ENCODE peak calls at places on chromosomes 2 and 18, in four cellular contexts. E, Q, D and L are unnamed samples.

GRCh38 chr18:48374423-48375149 is 34.6 kb downstream of the ZBTB7C start:
- DNase-seq in E (no peak), Q (no peak), D (no peak), L (no peak)

GRCh38 chr2:214076527-214076926 is 334.3 kb upstream of the VWC2L start:
- DNase-seq in E (no peak), Q (no peak), D (no peak), L (no peak)

GRCh38 chr18:49907346-49907929 is 94.1 kb upstream of the ACAA2 start:
- DNase-seq in E (no peak), Q (peak; percentile 48), D (no peak), L (no peak)

GRCh38 chr2:179186126-179186525 is 78.5 kb downstream of the SESTD1 start:
- DNase-seq in E (no peak), Q (no peak), D (no peak), L (no peak)

GRCh38 chr2:217964658-217965161 is 38.1 kb downstream of the TNS1 start:
- DNase-seq in E (no peak), Q (no peak), D (no peak), L (no peak)

GRCh38 chr2:144406111-144406788 is 113.7 kb downstream of the ZEB2 start:
- DNase-seq in E (no peak), Q (no peak), D (no peak), L (no peak)

GRCh38 chr2:226213717-226214116 is 585.9 kb downstream of the IRS1 start:
- DNase-seq in E (no peak), Q (peak; percentile 28), D (no peak), L (no peak)

GRCh38 chr2:151260492-151261239 is 997 bp downstream of the RBM43 start:
- DNase-seq in E (no peak), Q (peak; percentile 4), D (no peak), L (peak; percentile 24)

GRCh38 chr18:61388010-61388409 is 54.8 kb downstream of the CDH20 start:
- DNase-seq in E (no peak), Q (no peak), D (no peak), L (no peak)

GRCh38 chr2:205685314-205686230 is 3.3 kb downstream of the NRP2 start:
- DNase-seq in E (no peak), Q (peak; percentile 83), D (peak; percentile 44), L (no peak)

GRCh38 chr18:21134895-21135294 is 23.3 kb upstream of the ROCK1 start:
- DNase-seq in E (no peak), Q (peak; percentile 38), D (no peak), L (no peak)

GRCh38 chr2:47208852-47209606 is 53.9 kb upstream of the STPG4 start:
- DNase-seq in E (no peak), Q (peak; percentile 69), D (no peak), L (no peak)

GRCh38 chr2:3454802-3455201 is 64.5 kb downstream of the ADI1 start:
- DNase-seq in E (no peak), Q (no peak), D (no peak), L (no peak)

GRCh38 chr2:97348841-97349240 is 235.9 kb downstream of the ANKRD36 start:
- DNase-seq in E (no peak), Q (no peak), D (no peak), L (no peak)

GRCh38 chr2:225570000-225570399 is 170.5 kb downstream of the NYAP2 start:
- DNase-seq in E (no peak), Q (no peak), D (no peak), L (no peak)

GRCh38 chr2:205806126-205806905 is 124.0 kb downstream of the NRP2 start:
- DNase-seq in E (no peak), Q (no peak), D (no peak), L (no peak)

GRCh38 chr2:177322801-177323261 is 58.3 kb upstream of the NFE2L2 start:
- DNase-seq in E (no peak), Q (peak; percentile 88), D (no peak), L (no peak)

GRCh38 chr2:150271952-150272351 is 215.5 kb downstream of the RND3 start:
- DNase-seq in E (no peak), Q (peak; percentile 25), D (no peak), L (no peak)

GRCh38 chr2:65055427-65056214 is 595 bp upstream of the CEP68 start:
- DNase-seq in E (no peak), Q (no peak), D (no peak), L (no peak)

GRCh38 chr2:163610817-163611556 is 124.8 kb downstream of the FIGN start:
- DNase-seq in E (no peak), Q (no peak), D (peak; percentile 14), L (no peak)

GRCh38 chr2:207126724-207127314 is 38.9 kb downstream of the KLF7 start:
- DNase-seq in E (no peak), Q (peak; percentile 48), D (no peak), L (no peak)

GRCh38 chr2:182650704-182651103 is 65.4 kb upstream of the DNAJC10 start:
- DNase-seq in E (no peak), Q (peak; percentile 66), D (no peak), L (peak; percentile 15)

GRCh38 chr2:189092936-189093335 is 86.6 kb downstream of the COL5A2 start:
- DNase-seq in E (no peak), Q (no peak), D (no peak), L (no peak)

GRCh38 chr2:149418065-149418464 is 87.7 kb downstream of the LYPD6 start:
- DNase-seq in E (no peak), Q (no peak), D (no peak), L (no peak)

GRCh38 chr2:240249423-240250149 is 109.1 kb upstream of the OTOS start:
- DNase-seq in E (peak; percentile 47), Q (no peak), D (no peak), L (no peak)

GRCh38 chr2:230282936-230283335 is 44.1 kb upstream of the SP140L start:
- DNase-seq in E (no peak), Q (no peak), D (no peak), L (no peak)

GRCh38 chr2:163319006-163319405 is 416.8 kb downstream of the FIGN start:
- DNase-seq in E (no peak), Q (peak; percentile 57), D (no peak), L (no peak)

GRCh38 chr2:180872256-180872655 is 108.1 kb upstream of the UBE2E3 start:
- DNase-seq in E (no peak), Q (no peak), D (no peak), L (no peak)

GRCh38 chr18:24989760-24990547 is 362.0 kb downstream of the ZNF521 start:
- DNase-seq in E (no peak), Q (no peak), D (no peak), L (no peak)
- TF ChIP-seq CTCF in E (no peak), Q (no peak), D (no peak), L (no peak)

GRCh38 chr18:47260138-47260923 is 8.9 kb upstream of the SKOR2 start:
- DNase-seq in E (peak; percentile 78), Q (peak; percentile 42), D (peak; percentile 90), L (no peak)
- TF ChIP-seq CTCF in E (no peak), Q (no peak), D (no peak), L (no peak)

GRCh38 chr18:55475467-55475866 is 112.5 kb downstream of the TCF4 start:
- DNase-seq in E (no peak), Q (no peak), D (no peak), L (no peak)

GRCh38 chr18:55478301-55478660 is 109.7 kb downstream of the TCF4 start:
- DNase-seq in E (no peak), Q (no peak), D (no peak), L (no peak)

GRCh38 chr18:55479656-55480420 is 108.2 kb downstream of the TCF4 start:
- DNase-seq in E (no peak), Q (no peak), D (no peak), L (no peak)

GRCh38 chr18:55475916-55476315 is 112.1 kb downstream of the TCF4 start:
- DNase-seq in E (no peak), Q (no peak), D (no peak), L (no peak)

GRCh38 chr18:55477537-55478300 is 110.3 kb downstream of the TCF4 start:
- DNase-seq in E (no peak), Q (peak; percentile 61), D (no peak), L (no peak)
- TF ChIP-seq CTCF in E (no peak), Q (no peak), D (no peak), L (no peak)

GRCh38 chr2:187581125-187581896 is 27.1 kb upstream of the TFPI start:
- DNase-seq in E (peak; percentile 44), Q (peak; percentile 77), D (peak; percentile 52), L (no peak)
- TF ChIP-seq CTCF in E (peak; percentile 84), Q (peak; percentile 76), D (peak; percentile 97), L (peak; percentile 67)

GRCh38 chr18:68847219-68847860 is 49.5 kb downstream of the CCDC102B start:
- DNase-seq in E (no peak), Q (peak; percentile 25), D (no peak), L (peak; percentile 1)

GRCh38 chr18:68840554-68841263 is 42.8 kb downstream of the CCDC102B start:
- DNase-seq in E (no peak), Q (peak; percentile 95), D (no peak), L (no peak)

GRCh38 chr18:68841301-68841700 is 43.4 kb downstream of the CCDC102B start:
- DNase-seq in E (no peak), Q (peak; percentile 70), D (no peak), L (no peak)

GRCh38 chr18:68839701-68840100 is 41.8 kb downstream of the CCDC102B start:
- DNase-seq in E (no peak), Q (peak; percentile 23), D (no peak), L (no peak)

DNA sequence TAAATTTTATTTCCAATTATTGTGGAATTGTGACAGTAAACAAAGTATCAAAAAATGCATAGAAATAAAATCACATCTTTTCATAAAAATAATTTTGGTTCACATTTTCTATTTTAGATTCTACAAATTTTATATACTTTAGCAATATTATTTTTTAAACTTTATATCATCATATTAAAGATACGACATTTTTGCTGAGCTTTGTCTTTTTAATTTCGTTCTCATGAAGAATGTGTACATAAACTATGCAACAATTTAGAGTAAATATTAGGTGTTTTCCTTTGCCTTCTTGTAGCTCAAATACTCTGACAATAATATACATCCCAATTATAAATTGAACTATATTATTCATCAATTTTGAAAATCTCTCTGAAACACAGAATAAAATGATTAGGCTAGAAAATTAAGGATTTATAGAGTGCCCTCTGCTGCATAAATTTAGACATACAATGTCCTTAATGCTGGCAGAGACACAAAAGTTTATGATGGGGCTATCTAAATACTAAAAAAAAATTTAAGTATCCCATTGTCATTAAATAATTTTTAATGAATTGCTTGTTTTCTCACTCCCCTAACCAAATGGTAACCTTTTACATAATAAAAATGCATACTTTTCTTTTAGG is 45.7 kb downstream of the CCDC102B start:
- DNase-seq in E (no peak), Q (peak; percentile 14), D (no peak), L (no peak)
- TF ChIP-seq CTCF in E (peak; percentile 17), Q (peak; percentile 13), D (no peak), L (no peak)

GRCh38 chr2:221635949-221636348 is 63.8 kb upstream of the EPHA4 start:
- DNase-seq in E (no peak), Q (peak; percentile 36), D (no peak), L (no peak)
- TF ChIP-seq CTCF in E (peak; percentile 19), Q (no peak), D (no peak), L (no peak)